ENCODE peak calls at places on chromosome 14, in four cellular contexts. One of them, this sample, is unnamed.
A peak's percentile ranks its signal among the peaks of the same experiment; 100 is the strongest.

GRCh38 chr14:77221241-77221871 is 39.8 kb downstream of the TMEM63C start:
- DNase-seq in CD4-positive, alpha-beta T cell: no peak
- DNase-seq in A549: no peak
- DNase-seq in transverse colon: no peak
- DNase-seq in this sample: no peak

GRCh38 chr14:52950898-52951729 is at the start of gene FERMT2:
- DNase-seq in CD4-positive, alpha-beta T cell: no peak
- DNase-seq in transverse colon: peak; percentile 76
- DNase-seq in A549: peak; percentile 78
- DNase-seq in this sample: peak; percentile 91

GRCh38 chr14:78885884-78886283 is 715.7 kb downstream of the NRXN3 start:
- DNase-seq in transverse colon: no peak
- DNase-seq in A549: no peak
- DNase-seq in CD4-positive, alpha-beta T cell: no peak
- DNase-seq in this sample: no peak

GRCh38 chr14:24211311-24211710 is 2.0 kb downstream of the CHMP4A start:
- DNase-seq in CD4-positive, alpha-beta T cell: no peak
- DNase-seq in transverse colon: no peak
- DNase-seq in A549: no peak
- DNase-seq in this sample: no peak

GRCh38 chr14:99769799-99770198 is 23.4 kb upstream of the EML1 start:
- DNase-seq in CD4-positive, alpha-beta T cell: no peak
- DNase-seq in A549: no peak
- DNase-seq in transverse colon: no peak
- DNase-seq in this sample: no peak

GRCh38 chr14:93936245-93936644 is 9.1 kb downstream of the FAM181A start:
- DNase-seq in A549: peak; percentile 41
- DNase-seq in transverse colon: no peak
- DNase-seq in CD4-positive, alpha-beta T cell: no peak
- DNase-seq in this sample: peak; percentile 43

GRCh38 chr14:92160619-92161018 is 38.9 kb downstream of the CPSF2 start:
- DNase-seq in CD4-positive, alpha-beta T cell: no peak
- DNase-seq in transverse colon: no peak
- DNase-seq in A549: no peak
- DNase-seq in this sample: no peak

GRCh38 chr14:59190372-59190771 is 1.9 kb downstream of the DAAM1 start:
- DNase-seq in A549: peak; percentile 15
- DNase-seq in CD4-positive, alpha-beta T cell: no peak
- DNase-seq in transverse colon: peak; percentile 11
- DNase-seq in this sample: peak; percentile 7

GRCh38 chr14:56172571-56172971 is 54.4 kb downstream of the PELI2 start:
- DNase-seq in A549: no peak
- DNase-seq in CD4-positive, alpha-beta T cell: no peak
- DNase-seq in transverse colon: no peak
- DNase-seq in this sample: no peak

GRCh38 chr14:61178226-61179060 is 102.7 kb downstream of the TMEM30B start:
- DNase-seq in A549: peak; percentile 84
- DNase-seq in transverse colon: no peak
- DNase-seq in CD4-positive, alpha-beta T cell: no peak
- DNase-seq in this sample: peak; percentile 70

GRCh38 chr14:53227154-53227718 is 74.1 kb upstream of the DDHD1 start:
- DNase-seq in transverse colon: no peak
- DNase-seq in A549: no peak
- DNase-seq in CD4-positive, alpha-beta T cell: no peak
- DNase-seq in this sample: no peak

GRCh38 chr14:60655898-60656754 is 6.8 kb upstream of the SIX1 start:
- DNase-seq in transverse colon: no peak
- DNase-seq in A549: no peak
- DNase-seq in CD4-positive, alpha-beta T cell: no peak
- DNase-seq in this sample: no peak

GRCh38 chr14:89953602-89954001 is 928 bp downstream of the EFCAB11 start:
- DNase-seq in transverse colon: no peak
- DNase-seq in CD4-positive, alpha-beta T cell: no peak
- DNase-seq in A549: no peak
- DNase-seq in this sample: no peak

GRCh38 chr14:89956294-89957009 is 725 bp downstream of the TDP1 start:
- DNase-seq in A549: no peak
- DNase-seq in transverse colon: peak; percentile 76
- DNase-seq in CD4-positive, alpha-beta T cell: peak; percentile 80
- DNase-seq in this sample: peak; percentile 54

GRCh38 chr14:89955022-89955414 is 488 bp upstream of the EFCAB11 start:
- DNase-seq in transverse colon: no peak
- DNase-seq in A549: no peak
- DNase-seq in CD4-positive, alpha-beta T cell: no peak
- DNase-seq in this sample: no peak

GRCh38 chr14:89954045-89955021 is at the start of gene EFCAB11:
- DNase-seq in CD4-positive, alpha-beta T cell: peak; percentile 91
- DNase-seq in A549: peak; percentile 83
- DNase-seq in transverse colon: peak; percentile 97
- DNase-seq in this sample: peak; percentile 96

GRCh38 chr14:89955418-89956293 is at the start of gene TDP1:
- DNase-seq in transverse colon: peak; percentile 98
- DNase-seq in CD4-positive, alpha-beta T cell: peak; percentile 97
- DNase-seq in A549: peak; percentile 81
- DNase-seq in this sample: peak; percentile 97
- TF ChIP-seq CTCF in transverse colon: no peak
- TF ChIP-seq CTCF in CD4-positive, alpha-beta T cell: no peak
- TF ChIP-seq CTCF in A549: no peak
- TF ChIP-seq CTCF in this sample: peak; percentile 28

GRCh38 chr14:54420478-54421116 is 20.6 kb downstream of the CNIH1 start:
- DNase-seq in CD4-positive, alpha-beta T cell: no peak
- DNase-seq in A549: peak; percentile 55
- DNase-seq in transverse colon: peak; percentile 35
- DNase-seq in this sample: peak; percentile 48
- TF ChIP-seq CTCF in CD4-positive, alpha-beta T cell: peak; percentile 50
- TF ChIP-seq CTCF in A549: peak; percentile 55
- TF ChIP-seq CTCF in transverse colon: peak; percentile 57
- TF ChIP-seq CTCF in this sample: peak; percentile 44

GRCh38 chr14:36773136-36773540 is 111.5 kb downstream of the PAX9 start:
- DNase-seq in A549: peak; percentile 44
- DNase-seq in transverse colon: no peak
- DNase-seq in CD4-positive, alpha-beta T cell: no peak
- DNase-seq in this sample: peak; percentile 10
- TF ChIP-seq CTCF in A549: peak; percentile 44
- TF ChIP-seq CTCF in transverse colon: no peak
- TF ChIP-seq CTCF in CD4-positive, alpha-beta T cell: no peak
- TF ChIP-seq CTCF in this sample: no peak

GRCh38 chr14:36518586-36519430 is 1.2 kb downstream of the NKX2-1 start:
- DNase-seq in A549: no peak
- DNase-seq in transverse colon: no peak
- DNase-seq in CD4-positive, alpha-beta T cell: no peak
- DNase-seq in this sample: no peak
- TF ChIP-seq CTCF in A549: no peak
- TF ChIP-seq CTCF in transverse colon: no peak
- TF ChIP-seq CTCF in CD4-positive, alpha-beta T cell: no peak
- TF ChIP-seq CTCF in this sample: no peak

GRCh38 chr14:32073537-32074189 is 3.4 kb upstream of the ARHGAP5 start:
- DNase-seq in A549: peak; percentile 71
- DNase-seq in CD4-positive, alpha-beta T cell: no peak
- DNase-seq in transverse colon: peak; percentile 53
- DNase-seq in this sample: peak; percentile 65
- TF ChIP-seq CTCF in A549: peak; percentile 76
- TF ChIP-seq CTCF in CD4-positive, alpha-beta T cell: peak; percentile 79
- TF ChIP-seq CTCF in transverse colon: peak; percentile 88
- TF ChIP-seq CTCF in this sample: peak; percentile 45

GRCh38 chr14:102504951-102505600 is 4.5 kb downstream of the ANKRD9 start:
- DNase-seq in CD4-positive, alpha-beta T cell: no peak
- DNase-seq in transverse colon: no peak
- DNase-seq in A549: no peak
- DNase-seq in this sample: no peak

GRCh38 chr14:102505775-102506598 is 3.6 kb downstream of the ANKRD9 start:
- DNase-seq in transverse colon: no peak
- DNase-seq in CD4-positive, alpha-beta T cell: no peak
- DNase-seq in A549: no peak
- DNase-seq in this sample: no peak

GRCh38 chr14:102502571-102502970 is 7.0 kb downstream of the ANKRD9 start:
- DNase-seq in CD4-positive, alpha-beta T cell: no peak
- DNase-seq in A549: no peak
- DNase-seq in transverse colon: no peak
- DNase-seq in this sample: no peak

GRCh38 chr14:102503576-102504224 is 5.9 kb downstream of the ANKRD9 start:
- DNase-seq in transverse colon: no peak
- DNase-seq in CD4-positive, alpha-beta T cell: no peak
- DNase-seq in A549: no peak
- DNase-seq in this sample: no peak

DNA sequence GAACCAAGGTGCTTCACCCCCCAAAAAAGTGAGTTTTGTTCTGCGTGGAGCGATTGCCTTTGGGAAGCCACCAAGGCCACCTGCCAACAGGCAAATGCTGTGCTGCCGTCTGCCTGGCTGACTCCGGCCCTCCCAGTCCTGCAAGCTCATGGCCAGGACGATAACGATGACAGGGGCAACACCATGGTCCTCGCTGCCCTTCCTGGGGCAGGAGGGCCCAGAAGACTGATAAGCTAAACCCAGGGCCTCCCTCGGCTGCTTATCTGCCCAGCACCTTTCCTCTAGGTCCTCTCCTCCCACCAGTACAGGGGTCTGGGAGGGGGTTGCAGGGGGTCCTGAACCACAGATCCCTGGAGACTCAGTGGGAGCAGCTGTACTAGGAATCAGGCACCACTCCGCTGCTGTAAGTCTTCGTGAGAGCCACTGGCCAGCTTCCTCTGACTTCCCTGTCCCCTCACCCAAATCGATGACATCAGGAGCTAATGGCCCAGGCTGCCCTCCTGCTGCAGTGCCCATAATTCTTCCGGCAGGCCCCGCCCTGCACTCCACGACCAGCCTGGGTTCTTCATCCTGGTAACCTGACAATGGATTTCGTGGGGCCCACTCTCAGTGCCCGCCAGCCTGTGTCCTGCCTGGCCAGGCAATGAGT is 5.2 kb downstream of the ANKRD9 start:
- DNase-seq in A549: no peak
- DNase-seq in transverse colon: no peak
- DNase-seq in CD4-positive, alpha-beta T cell: no peak
- DNase-seq in this sample: no peak
- TF ChIP-seq CTCF in A549: no peak
- TF ChIP-seq CTCF in transverse colon: no peak
- TF ChIP-seq CTCF in CD4-positive, alpha-beta T cell: no peak
- TF ChIP-seq CTCF in this sample: no peak

GRCh38 chr14:88385212-88386101 is at the start of gene SPATA7:
- DNase-seq in transverse colon: peak; percentile 95
- DNase-seq in A549: peak; percentile 80
- DNase-seq in CD4-positive, alpha-beta T cell: peak; percentile 71
- DNase-seq in this sample: peak; percentile 88

GRCh38 chr14:88386395-88386794 is 938 bp downstream of the SPATA7 start:
- DNase-seq in transverse colon: no peak
- DNase-seq in A549: no peak
- DNase-seq in CD4-positive, alpha-beta T cell: no peak
- DNase-seq in this sample: no peak

GRCh38 chr14:88384653-88385205 is 728 bp upstream of the SPATA7 start:
- DNase-seq in CD4-positive, alpha-beta T cell: no peak
- DNase-seq in A549: no peak
- DNase-seq in transverse colon: no peak
- DNase-seq in this sample: no peak

GRCh38 chr14:88379706-88380343 is 5.6 kb upstream of the SPATA7 start:
- DNase-seq in CD4-positive, alpha-beta T cell: no peak
- DNase-seq in transverse colon: no peak
- DNase-seq in A549: no peak
- DNase-seq in this sample: no peak

DNA sequence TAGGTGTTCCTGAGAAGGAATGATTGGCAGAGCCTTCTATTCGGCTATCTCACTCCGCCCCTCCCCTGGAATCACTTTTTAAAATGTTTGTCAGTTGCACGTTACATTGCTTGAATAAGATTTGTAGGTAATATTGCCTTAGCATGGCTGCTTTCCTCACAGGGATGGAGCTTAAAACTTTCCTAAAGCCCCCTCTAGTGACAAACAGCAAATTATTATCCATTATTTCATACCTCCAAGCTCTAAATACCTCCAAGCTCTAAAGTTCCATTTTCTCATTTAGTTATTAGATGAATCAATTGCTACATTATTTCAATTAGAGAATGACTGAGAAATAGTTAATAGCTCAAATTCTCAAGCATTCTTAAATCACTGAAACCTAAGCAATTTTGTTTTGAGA is 5.1 kb upstream of the SPATA7 start:
- DNase-seq in CD4-positive, alpha-beta T cell: no peak
- DNase-seq in transverse colon: no peak
- DNase-seq in A549: peak; percentile 12
- DNase-seq in this sample: no peak
- TF ChIP-seq CTCF in CD4-positive, alpha-beta T cell: no peak
- TF ChIP-seq CTCF in transverse colon: no peak
- TF ChIP-seq CTCF in A549: peak; percentile 47
- TF ChIP-seq CTCF in this sample: no peak

GRCh38 chr14:22488522-22489246 is 100.3 kb downstream of the DAD1 start:
- DNase-seq in A549: no peak
- DNase-seq in CD4-positive, alpha-beta T cell: no peak
- DNase-seq in transverse colon: no peak
- DNase-seq in this sample: no peak

GRCh38 chr14:22489957-22490950 is 98.8 kb downstream of the DAD1 start:
- DNase-seq in CD4-positive, alpha-beta T cell: no peak
- DNase-seq in A549: no peak
- DNase-seq in transverse colon: no peak
- DNase-seq in this sample: no peak

GRCh38 chr14:22487941-22488340 is 101.1 kb downstream of the DAD1 start:
- DNase-seq in A549: no peak
- DNase-seq in CD4-positive, alpha-beta T cell: no peak
- DNase-seq in transverse colon: no peak
- DNase-seq in this sample: no peak

GRCh38 chr14:22487401-22487800 is 101.6 kb downstream of the DAD1 start:
- DNase-seq in transverse colon: no peak
- DNase-seq in CD4-positive, alpha-beta T cell: no peak
- DNase-seq in A549: no peak
- DNase-seq in this sample: no peak

GRCh38 chr14:22489247-22489551 is 99.8 kb downstream of the DAD1 start:
- DNase-seq in transverse colon: peak; percentile 20
- DNase-seq in CD4-positive, alpha-beta T cell: no peak
- DNase-seq in A549: no peak
- DNase-seq in this sample: no peak
- TF ChIP-seq CTCF in transverse colon: no peak
- TF ChIP-seq CTCF in CD4-positive, alpha-beta T cell: no peak
- TF ChIP-seq CTCF in A549: no peak
- TF ChIP-seq CTCF in this sample: no peak

GRCh38 chr14:20469890-20470858 is 968 bp downstream of the PNP start:
- DNase-seq in A549: peak; percentile 69
- DNase-seq in CD4-positive, alpha-beta T cell: peak; percentile 40
- DNase-seq in transverse colon: peak; percentile 49
- DNase-seq in this sample: peak; percentile 32

GRCh38 chr14:20472566-20473206 is 3.5 kb downstream of the PNP start:
- DNase-seq in CD4-positive, alpha-beta T cell: no peak
- DNase-seq in A549: no peak
- DNase-seq in transverse colon: no peak
- DNase-seq in this sample: no peak

GRCh38 chr14:20468773-20469241 is 399 bp upstream of the PNP start:
- DNase-seq in A549: peak; percentile 37
- DNase-seq in transverse colon: no peak
- DNase-seq in CD4-positive, alpha-beta T cell: no peak
- DNase-seq in this sample: peak; percentile 12

GRCh38 chr14:20469242-20469889 is at the start of gene PNP:
- DNase-seq in A549: peak; percentile 99
- DNase-seq in transverse colon: peak; percentile 97
- DNase-seq in CD4-positive, alpha-beta T cell: peak; percentile 84
- DNase-seq in this sample: peak; percentile 91
- TF ChIP-seq CTCF in A549: no peak
- TF ChIP-seq CTCF in transverse colon: no peak
- TF ChIP-seq CTCF in CD4-positive, alpha-beta T cell: no peak
- TF ChIP-seq CTCF in this sample: no peak